ENCODE peak calls at places on chromosomes 1 and 21, in seven cellular contexts. I is WTC11, O is HFFc6, R is astrocyte of the spinal cord, W is tibial nerve, U is endothelial cell, T is right lobe of liver. X is an unnamed sample.

GRCh38 chr1:83960669-83961277 is 38.2 kb downstream of the TTLL7 start:
- DNase-seq in I (no peak), O (no peak), R (no peak), W (no peak), U (no peak), T (no peak), X (no peak)

GRCh38 chr1:197320991-197321531 is 53.0 kb downstream of the CRB1 start:
- DNase-seq in I (no peak), O (peak), R (peak), W (peak), U (no peak), T (no peak), X (no peak)

GRCh38 chr1:47225430-47226100 is 6.5 kb downstream of the TAL1 start:
- DNase-seq in I (no peak), O (no peak), R (no peak), W (no peak), U (peak), T (peak), X (no peak)

GRCh38 chr21:16800536-16800935 is 712.3 kb upstream of the CXADR start:
- DNase-seq in I (no peak), O (no peak), R (no peak), W (no peak), U (no peak), T (no peak), X (no peak)

GRCh38 chr1:65209005-65209885 is 61.2 kb downstream of the AK4 start:
- DNase-seq in I (no peak), O (peak), R (peak), W (peak), U (peak), T (no peak), X (peak)

GRCh38 chr1:29409616-29410015 is 173.3 kb downstream of the PTPRU start:
- DNase-seq in I (no peak), O (no peak), R (no peak), W (no peak), U (no peak), T (no peak), X (no peak)

GRCh38 chr1:23772854-23773242 is 5.4 kb upstream of the PITHD1 start:
- DNase-seq in I (no peak), O (no peak), R (no peak), W (no peak), U (no peak), T (no peak), X (no peak)

GRCh38 chr1:115440733-115441132 is 102.7 kb upstream of the NGF start:
- DNase-seq in I (no peak), O (peak), R (no peak), W (no peak), U (no peak), T (no peak), X (no peak)

GRCh38 chr1:55070765-55071164 is 31.4 kb downstream of the PCSK9 start:
- DNase-seq in I (no peak), O (no peak), R (no peak), W (no peak), U (no peak), T (no peak), X (no peak)

GRCh38 chr1:87224209-87224608 is 104.5 kb upstream of the LMO4 start:
- DNase-seq in I (no peak), O (peak), R (peak), W (no peak), U (no peak), T (no peak), X (no peak)

GRCh38 chr1:107198581-107198980 is 57.7 kb downstream of the NTNG1 start:
- DNase-seq in I (no peak), O (no peak), R (peak), W (no peak), U (no peak), T (no peak), X (no peak)

GRCh38 chr1:69196071-69196470 is 371.7 kb upstream of the LRRC7 start:
- DNase-seq in I (no peak), O (no peak), R (no peak), W (no peak), U (no peak), T (no peak), X (no peak)

GRCh38 chr1:117286562-117286961 is 75.8 kb upstream of the VTCN1 start:
- DNase-seq in I (no peak), O (no peak), R (no peak), W (no peak), U (no peak), T (no peak), X (no peak)

GRCh38 chr1:16088996-16089395 is 15.5 kb upstream of the FAM131C start:
- DNase-seq in I (no peak), O (peak), R (peak), W (no peak), U (no peak), T (no peak), X (no peak)

GRCh38 chr1:102732927-102733326 is 375.4 kb downstream of the COL11A1 start:
- DNase-seq in I (no peak), O (no peak), R (peak), W (no peak), U (no peak), T (no peak), X (no peak)

GRCh38 chr1:58157281-58157680 is 389.2 kb downstream of the OMA1 start:
- DNase-seq in I (no peak), O (no peak), R (no peak), W (no peak), U (no peak), T (no peak), X (no peak)

GRCh38 chr1:245790441-245790840 is 635.7 kb downstream of the KIF26B start:
- DNase-seq in I (no peak), O (peak), R (peak), W (no peak), U (no peak), T (no peak), X (no peak)

GRCh38 chr1:66606359-66607142 is 72.6 kb downstream of the SGIP1 start:
- DNase-seq in I (no peak), O (no peak), R (no peak), W (no peak), U (no peak), T (no peak), X (peak)

GRCh38 chr21:46021978-46022544 is 40.5 kb downstream of the COL6A1 start:
- DNase-seq in I (no peak), O (no peak), R (no peak), W (peak), U (no peak), T (no peak), X (no peak)

GRCh38 chr1:52970149-52970548 is 43.1 kb downstream of the SCP2 start:
- DNase-seq in I (peak), O (no peak), R (peak), W (no peak), U (no peak), T (no peak), X (no peak)

GRCh38 chr1:200626853-200627534 is 6.4 kb upstream of the KIF14 start:
- DNase-seq in I (no peak), O (no peak), R (no peak), W (no peak), U (no peak), T (no peak), X (no peak)

GRCh38 chr1:113835686-113836290 is 23.5 kb upstream of the RSBN1 start:
- DNase-seq in I (no peak), O (peak), R (peak), W (peak), U (no peak), T (no peak), X (no peak)

GRCh38 chr1:212699104-212699838 is 369 bp downstream of the BATF3 start:
- DNase-seq in I (peak), O (no peak), R (peak), W (peak), U (peak), T (peak), X (no peak)

GRCh38 chr1:246680696-246681127 is 43.5 kb upstream of the SCCPDH start:
- DNase-seq in I (no peak), O (no peak), R (no peak), W (no peak), U (no peak), T (no peak), X (no peak)

GRCh38 chr1:3695326-3696217 is 43.3 kb downstream of the TP73 start:
- DNase-seq in I (peak), O (peak), R (no peak), W (peak), U (peak), T (peak), X (no peak)

GRCh38 chr1:209417761-209418160 is 165.8 kb upstream of the CAMK1G start:
- DNase-seq in I (no peak), O (no peak), R (no peak), W (no peak), U (no peak), T (no peak), X (no peak)

GRCh38 chr1:68379085-68379478 is 70.7 kb downstream of the RPE65 start:
- DNase-seq in I (no peak), O (peak), R (peak), W (no peak), U (no peak), T (no peak), X (no peak)

GRCh38 chr1:201724039-201724759 is 104.8 kb upstream of the IPO9 start:
- DNase-seq in I (no peak), O (no peak), R (no peak), W (no peak), U (no peak), T (no peak), X (no peak)

GRCh38 chr1:235366286-235366685 is 941 bp upstream of the TBCE start:
- DNase-seq in I (no peak), O (no peak), R (no peak), W (no peak), U (no peak), T (no peak), X (no peak)

GRCh38 chr1:151898519-151898991 is 10.8 kb downstream of the THEM4 start:
- DNase-seq in I (no peak), O (peak), R (no peak), W (no peak), U (no peak), T (no peak), X (no peak)

GRCh38 chr1:230287674-230288315 is 138.3 kb downstream of the PGBD5 start:
- DNase-seq in I (no peak), O (no peak), R (no peak), W (no peak), U (no peak), T (no peak), X (no peak)

GRCh38 chr1:209291715-209292114 is 291.8 kb upstream of the CAMK1G start:
- DNase-seq in I (no peak), O (no peak), R (peak), W (no peak), U (no peak), T (no peak), X (no peak)

DNA sequence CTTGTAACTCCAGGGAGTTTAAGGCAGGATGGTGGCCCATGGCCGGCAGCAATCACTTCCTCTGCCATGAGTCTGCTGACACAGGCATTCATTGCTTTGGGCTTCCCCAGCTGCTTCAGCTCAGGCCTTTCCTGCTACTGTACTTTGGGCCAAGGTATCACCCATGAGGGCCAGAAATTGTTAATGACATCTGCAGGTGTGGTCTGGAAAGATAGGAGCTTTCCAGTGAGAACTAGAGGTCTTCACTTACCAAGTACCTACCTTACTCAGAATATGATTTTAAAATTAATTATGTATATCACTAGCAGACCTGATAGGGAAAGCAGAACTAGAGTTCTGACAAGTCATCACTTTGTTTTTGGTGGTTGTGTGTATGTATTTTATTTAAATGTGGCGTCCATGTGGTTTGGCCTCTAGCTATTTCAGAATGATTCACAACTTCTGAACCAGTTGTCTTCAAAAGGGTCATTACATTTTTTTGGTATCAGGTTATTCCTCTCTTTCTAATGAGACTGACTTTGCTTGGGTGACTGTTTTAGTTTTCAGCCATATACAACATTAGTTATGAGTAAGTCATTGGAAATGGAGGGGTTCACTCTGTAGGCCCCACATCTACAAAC is 2.7 kb downstream of the RGL1 start:
- DNase-seq in I (no peak), O (peak), R (peak), W (no peak), U (no peak), T (peak), X (no peak)
- TF ChIP-seq CTCF in I (no peak), O (no peak), R (no peak), W (no peak), U (no peak), T (no peak), X (no peak)

GRCh38 chr1:61655453-61655852 is 69.5 kb downstream of the TM2D1 start:
- DNase-seq in I (no peak), O (no peak), R (no peak), W (no peak), U (no peak), T (no peak), X (no peak)

GRCh38 chr1:61654067-61654466 is 70.9 kb downstream of the TM2D1 start:
- DNase-seq in I (no peak), O (no peak), R (no peak), W (no peak), U (no peak), T (no peak), X (no peak)

GRCh38 chr1:61659061-61659460 is 65.9 kb downstream of the TM2D1 start:
- DNase-seq in I (no peak), O (no peak), R (no peak), W (no peak), U (no peak), T (no peak), X (no peak)
- TF ChIP-seq CTCF in I (no peak), O (peak), R (peak), W (no peak), U (no peak), T (no peak), X (no peak)

DNA sequence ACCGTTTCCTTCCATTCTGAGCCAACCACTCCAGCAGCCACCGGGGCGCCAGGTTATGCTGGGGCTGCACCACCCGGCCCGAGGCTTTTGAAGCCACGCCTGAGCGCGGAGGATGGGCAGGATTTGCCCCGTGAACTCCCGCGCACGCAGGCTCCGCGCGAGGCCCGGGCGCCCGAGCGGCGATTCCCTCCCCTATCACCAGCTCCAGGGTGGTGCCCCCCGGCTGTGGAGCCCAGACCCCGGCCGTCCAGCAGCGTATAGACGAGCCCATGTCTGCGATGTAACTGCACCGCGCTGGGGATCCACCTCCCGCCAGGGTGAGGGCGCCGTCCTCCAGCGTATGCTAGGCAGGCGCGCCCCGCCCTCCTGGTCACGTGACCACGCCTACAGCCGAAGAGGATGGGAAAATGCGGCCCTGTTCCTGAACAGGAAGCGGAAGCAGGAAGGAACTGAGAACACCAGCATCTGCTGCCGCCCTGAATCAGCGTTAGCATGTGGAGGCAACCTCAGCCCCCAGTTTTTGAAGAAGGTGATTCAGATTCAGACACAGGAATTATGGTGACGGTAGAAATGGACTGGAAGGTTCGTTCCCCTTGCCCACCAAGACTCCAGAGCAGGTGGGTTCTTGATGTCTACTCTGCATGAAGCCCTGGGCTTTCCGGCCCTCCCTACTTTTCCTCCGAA is 46.0 kb downstream of the VPS26C start:
- DNase-seq in I (peak), O (peak), R (peak), W (peak), U (peak), T (peak), X (peak)
- TF ChIP-seq CTCF in I (no peak), O (no peak), R (peak), W (peak), U (no peak), T (peak), X (peak)

GRCh38 chr1:186806477-186806876 is 22.3 kb upstream of the PLA2G4A start:
- DNase-seq in I (peak), O (peak), R (no peak), W (no peak), U (peak), T (no peak), X (no peak)
- TF ChIP-seq CTCF in I (no peak), O (peak), R (peak), W (no peak), U (peak), T (peak), X (peak)

X was measured in D721Med.